ENCODE peak calls at places on chromosomes 2 and 18, in seven cellular contexts. E is right cardiac atrium; L is activated T-helper 1 cell treated with anti-CD3 and anti-CD28 coated beads, Interleukin-2, amount 50 U/mL, for 16 hours; R is neural crest cell; Y is NCI-H82; S is tibial nerve; D is activated T-cell treated with anti-CD3 and anti-CD28 coated beads, Interleukin-2, amount 50 U/mL, for 24 hours. N is an unnamed sample.

GRCh38 chr2:212994976-212995375 is 156.4 kb downstream of the IKZF2 start:
- DNase-seq in D (no peak), R (no peak), Y (no peak), E (no peak), S (no peak), L (no peak), N (no peak)

GRCh38 chr2:47302308-47302707 is 100.6 kb upstream of the MSH2 start:
- DNase-seq in L (no peak), R (no peak), Y (no peak), S (no peak), E (no peak), D (no peak), N (no peak)

GRCh38 chr18:29147944-29148343 is 971.0 kb upstream of the CDH2 start:
- DNase-seq in Y (peak), D (no peak), S (no peak), E (no peak), L (no peak), R (no peak), N (no peak)

GRCh38 chr2:174846941-174847938 is 83.0 kb upstream of the CHRNA1 start:
- DNase-seq in S (no peak), E (no peak), R (no peak), D (no peak), L (no peak), Y (peak), N (no peak)

GRCh38 chr2:46979611-46980010 is 64.0 kb upstream of the MCFD2 start:
- DNase-seq in R (no peak), Y (no peak), S (no peak), L (no peak), D (no peak), E (no peak), N (no peak)

GRCh38 chr2:239181601-239182471 is 219.0 kb downstream of the HDAC4 start:
- DNase-seq in L (no peak), S (no peak), Y (peak), E (no peak), D (no peak), R (no peak), N (peak)

GRCh38 chr2:233464056-233464455 is 102.5 kb downstream of the USP40 start:
- DNase-seq in D (no peak), E (no peak), R (no peak), Y (no peak), L (no peak), S (no peak), N (no peak)

GRCh38 chr2:234293973-234294372 is 202.9 kb downstream of the ARL4C start:
- DNase-seq in E (no peak), D (no peak), R (no peak), S (no peak), Y (peak), L (no peak), N (no peak)

GRCh38 chr2:132757676-132758075 is 87.7 kb upstream of the LYPD1 start:
- DNase-seq in Y (no peak), S (no peak), D (no peak), E (no peak), L (no peak), R (no peak), N (no peak)

GRCh38 chr2:161555826-161556225 is 68.4 kb upstream of the SLC4A10 start:
- DNase-seq in R (no peak), Y (no peak), E (no peak), S (no peak), D (no peak), L (no peak), N (no peak)

GRCh38 chr18:13136689-13137040 is 81.9 kb upstream of the LDLRAD4 start:
- DNase-seq in Y (peak), E (peak), L (no peak), S (no peak), D (peak), R (peak), N (no peak)

GRCh38 chr2:172098650-172099471 is 3.8 kb downstream of the DLX2 start:
- DNase-seq in R (peak), S (no peak), E (peak), D (peak), L (no peak), Y (peak), N (peak)

GRCh38 chr2:229783108-229783721 is 68.9 kb upstream of the DNER start:
- DNase-seq in L (no peak), R (no peak), D (no peak), Y (no peak), S (no peak), E (no peak), N (no peak)

N was measured in activated effector memory CD4-positive, alpha-beta T cell treated with anti-CD3 and anti-CD28 coated beads, Interleukin-2, amount 50 U/mL, for 16 hours.